ENCODE peak calls at places on chromosomes 16 and 17, in four cellular contexts. One of them, this sample, is unnamed.
A peak's percentile ranks its signal among the peaks of the same experiment; 100 is the strongest.

GRCh38 chr16:68605746-68606145 is 39.4 kb upstream of the CDH3 start:
- DNase-seq in progenitor cell of endocrine pancreas: no peak
- DNase-seq in NCI-H2171 treated with DMSO at 0.1 percent for 48 hours: no peak
- DNase-seq in stimulated activated CD8-positive, alpha-beta memory T cell treated with anti-CD3 and anti-CD28 coated beads, Interleukin-4, amount 100 ng/mL, for 24 hours: no peak
- DNase-seq in this sample: no peak

GRCh38 chr16:19644877-19645276 is 73.2 kb downstream of the KNOP1 start:
- DNase-seq in NCI-H2171 treated with DMSO at 0.1 percent for 48 hours: no peak
- DNase-seq in stimulated activated CD8-positive, alpha-beta memory T cell treated with anti-CD3 and anti-CD28 coated beads, Interleukin-4, amount 100 ng/mL, for 24 hours: no peak
- DNase-seq in progenitor cell of endocrine pancreas: no peak
- DNase-seq in this sample: no peak

GRCh38 chr16:7004266-7004665 is 328.4 kb upstream of the RBFOX1 start:
- DNase-seq in progenitor cell of endocrine pancreas: no peak
- DNase-seq in NCI-H2171 treated with DMSO at 0.1 percent for 48 hours: no peak
- DNase-seq in stimulated activated CD8-positive, alpha-beta memory T cell treated with anti-CD3 and anti-CD28 coated beads, Interleukin-4, amount 100 ng/mL, for 24 hours: no peak
- DNase-seq in this sample: no peak

GRCh38 chr16:63410594-63410993 is 1374.4 kb upstream of the CDH8 start:
- DNase-seq in progenitor cell of endocrine pancreas: no peak
- DNase-seq in NCI-H2171 treated with DMSO at 0.1 percent for 48 hours: no peak
- DNase-seq in stimulated activated CD8-positive, alpha-beta memory T cell treated with anti-CD3 and anti-CD28 coated beads, Interleukin-4, amount 100 ng/mL, for 24 hours: no peak
- DNase-seq in this sample: no peak

GRCh38 chr16:84683691-84684591 is 15.9 kb upstream of the USP10 start:
- DNase-seq in stimulated activated CD8-positive, alpha-beta memory T cell treated with anti-CD3 and anti-CD28 coated beads, Interleukin-4, amount 100 ng/mL, for 24 hours: no peak
- DNase-seq in NCI-H2171 treated with DMSO at 0.1 percent for 48 hours: no peak
- DNase-seq in progenitor cell of endocrine pancreas: no peak
- DNase-seq in this sample: no peak

GRCh38 chr16:54936979-54937672 is 6.5 kb downstream of the IRX5 start:
- DNase-seq in progenitor cell of endocrine pancreas: peak; percentile 56
- DNase-seq in stimulated activated CD8-positive, alpha-beta memory T cell treated with anti-CD3 and anti-CD28 coated beads, Interleukin-4, amount 100 ng/mL, for 24 hours: no peak
- DNase-seq in NCI-H2171 treated with DMSO at 0.1 percent for 48 hours: no peak
- DNase-seq in this sample: no peak

GRCh38 chr16:4538067-4538385 is 547 bp downstream of the CDIP1 start:
- DNase-seq in progenitor cell of endocrine pancreas: no peak
- DNase-seq in NCI-H2171 treated with DMSO at 0.1 percent for 48 hours: no peak
- DNase-seq in stimulated activated CD8-positive, alpha-beta memory T cell treated with anti-CD3 and anti-CD28 coated beads, Interleukin-4, amount 100 ng/mL, for 24 hours: peak; percentile 8
- DNase-seq in this sample: no peak

GRCh38 chr16:49868164-49868668 is 12.3 kb upstream of the ZNF423 start:
- DNase-seq in NCI-H2171 treated with DMSO at 0.1 percent for 48 hours: no peak
- DNase-seq in progenitor cell of endocrine pancreas: no peak
- DNase-seq in stimulated activated CD8-positive, alpha-beta memory T cell treated with anti-CD3 and anti-CD28 coated beads, Interleukin-4, amount 100 ng/mL, for 24 hours: no peak
- DNase-seq in this sample: no peak

GRCh38 chr16:28504707-28505404 is 1.8 kb downstream of the IL27 start:
- DNase-seq in progenitor cell of endocrine pancreas: no peak
- DNase-seq in NCI-H2171 treated with DMSO at 0.1 percent for 48 hours: peak; percentile 14
- DNase-seq in stimulated activated CD8-positive, alpha-beta memory T cell treated with anti-CD3 and anti-CD28 coated beads, Interleukin-4, amount 100 ng/mL, for 24 hours: no peak
- DNase-seq in this sample: no peak

GRCh38 chr17:40122944-40123810 is 1.4 kb downstream of the MSL1 start:
- DNase-seq in progenitor cell of endocrine pancreas: peak; percentile 41
- DNase-seq in stimulated activated CD8-positive, alpha-beta memory T cell treated with anti-CD3 and anti-CD28 coated beads, Interleukin-4, amount 100 ng/mL, for 24 hours: no peak
- DNase-seq in NCI-H2171 treated with DMSO at 0.1 percent for 48 hours: peak; percentile 78
- DNase-seq in this sample: peak; percentile 24

GRCh38 chr16:76346210-76346609 is 69.0 kb downstream of the CNTNAP4 start:
- DNase-seq in stimulated activated CD8-positive, alpha-beta memory T cell treated with anti-CD3 and anti-CD28 coated beads, Interleukin-4, amount 100 ng/mL, for 24 hours: no peak
- DNase-seq in progenitor cell of endocrine pancreas: no peak
- DNase-seq in NCI-H2171 treated with DMSO at 0.1 percent for 48 hours: no peak
- DNase-seq in this sample: no peak

GRCh38 chr17:40625311-40625710 is 22.3 kb downstream of the SMARCE1 start:
- DNase-seq in NCI-H2171 treated with DMSO at 0.1 percent for 48 hours: no peak
- DNase-seq in stimulated activated CD8-positive, alpha-beta memory T cell treated with anti-CD3 and anti-CD28 coated beads, Interleukin-4, amount 100 ng/mL, for 24 hours: no peak
- DNase-seq in progenitor cell of endocrine pancreas: no peak
- DNase-seq in this sample: no peak

GRCh38 chr17:30956764-30957374 is 14.0 kb upstream of the RNF135 start:
- DNase-seq in progenitor cell of endocrine pancreas: no peak
- DNase-seq in NCI-H2171 treated with DMSO at 0.1 percent for 48 hours: no peak
- DNase-seq in stimulated activated CD8-positive, alpha-beta memory T cell treated with anti-CD3 and anti-CD28 coated beads, Interleukin-4, amount 100 ng/mL, for 24 hours: no peak
- DNase-seq in this sample: no peak

GRCh38 chr16:4111748-4112696 is 4.2 kb downstream of the ADCY9 start:
- DNase-seq in stimulated activated CD8-positive, alpha-beta memory T cell treated with anti-CD3 and anti-CD28 coated beads, Interleukin-4, amount 100 ng/mL, for 24 hours: no peak
- DNase-seq in progenitor cell of endocrine pancreas: no peak
- DNase-seq in NCI-H2171 treated with DMSO at 0.1 percent for 48 hours: no peak
- DNase-seq in this sample: no peak

GRCh38 chr17:59154335-59154720 is 658 bp downstream of the SKA2 start:
- DNase-seq in progenitor cell of endocrine pancreas: peak; percentile 16
- DNase-seq in stimulated activated CD8-positive, alpha-beta memory T cell treated with anti-CD3 and anti-CD28 coated beads, Interleukin-4, amount 100 ng/mL, for 24 hours: no peak
- DNase-seq in NCI-H2171 treated with DMSO at 0.1 percent for 48 hours: peak; percentile 89
- DNase-seq in this sample: peak; percentile 41